ENCODE peak calls at places on chromosomes 1 and 21, in four cellular contexts. One of them, this sample, is unnamed.

GRCh38 chr1:26225033-26225831 is 8.8 kb upstream of the CEP85 start:
- DNase-seq in astrocyte of the spinal cord: peak
- DNase-seq in cardiac fibroblast: peak
- DNase-seq in fibroblast of the aortic adventitia: peak
- DNase-seq in this sample: no peak

GRCh38 chr21:34770581-34770980 is 101.8 kb downstream of the CLIC6 start:
- DNase-seq in astrocyte of the spinal cord: no peak
- DNase-seq in fibroblast of the aortic adventitia: peak
- DNase-seq in cardiac fibroblast: peak
- DNase-seq in this sample: peak

GRCh38 chr1:9573723-9574122 is 15.0 kb upstream of the TMEM201 start:
- DNase-seq in astrocyte of the spinal cord: peak
- DNase-seq in cardiac fibroblast: peak
- DNase-seq in fibroblast of the aortic adventitia: peak
- DNase-seq in this sample: peak

GRCh38 chr1:159338018-159338417 is 35.9 kb downstream of the FCER1A start:
- DNase-seq in fibroblast of the aortic adventitia: no peak
- DNase-seq in cardiac fibroblast: no peak
- DNase-seq in astrocyte of the spinal cord: no peak
- DNase-seq in this sample: no peak

GRCh38 chr1:61202854-61203603 is 120.7 kb downstream of the NFIA start:
- DNase-seq in fibroblast of the aortic adventitia: peak
- DNase-seq in astrocyte of the spinal cord: no peak
- DNase-seq in cardiac fibroblast: no peak
- DNase-seq in this sample: peak

GRCh38 chr1:51736702-51737101 is 119.8 kb downstream of the OSBPL9 start:
- DNase-seq in astrocyte of the spinal cord: peak
- DNase-seq in fibroblast of the aortic adventitia: peak
- DNase-seq in cardiac fibroblast: peak
- DNase-seq in this sample: peak

GRCh38 chr21:32886339-32886738 is 114.8 kb upstream of the PAXBP1 start:
- DNase-seq in fibroblast of the aortic adventitia: peak
- DNase-seq in astrocyte of the spinal cord: no peak
- DNase-seq in cardiac fibroblast: no peak
- DNase-seq in this sample: no peak

GRCh38 chr1:244296010-244296409 is 155.7 kb downstream of the ADSS2 start:
- DNase-seq in cardiac fibroblast: no peak
- DNase-seq in astrocyte of the spinal cord: no peak
- DNase-seq in fibroblast of the aortic adventitia: no peak
- DNase-seq in this sample: no peak

GRCh38 chr1:19762175-19762779 is 37.4 kb downstream of the TMCO4 start:
- DNase-seq in fibroblast of the aortic adventitia: peak
- DNase-seq in cardiac fibroblast: peak
- DNase-seq in astrocyte of the spinal cord: no peak
- DNase-seq in this sample: no peak

GRCh38 chr1:171188388-171189266 is 3.5 kb downstream of the FMO2 start:
- DNase-seq in fibroblast of the aortic adventitia: peak
- DNase-seq in cardiac fibroblast: peak
- DNase-seq in astrocyte of the spinal cord: peak
- DNase-seq in this sample: peak

GRCh38 chr1:192861860-192862259 is 53.0 kb downstream of the RGS2 start:
- DNase-seq in cardiac fibroblast: no peak
- DNase-seq in astrocyte of the spinal cord: no peak
- DNase-seq in fibroblast of the aortic adventitia: no peak
- DNase-seq in this sample: no peak

GRCh38 chr1:197989058-197989457 is 71.9 kb downstream of the LHX9 start:
- DNase-seq in astrocyte of the spinal cord: no peak
- DNase-seq in fibroblast of the aortic adventitia: no peak
- DNase-seq in cardiac fibroblast: no peak
- DNase-seq in this sample: no peak

GRCh38 chr1:95311006-95311405 is 77.0 kb downstream of the RWDD3 start:
- DNase-seq in cardiac fibroblast: no peak
- DNase-seq in astrocyte of the spinal cord: no peak
- DNase-seq in fibroblast of the aortic adventitia: no peak
- DNase-seq in this sample: no peak

GRCh38 chr1:26045712-26046312 is at the start of gene SLC30A2:
- DNase-seq in astrocyte of the spinal cord: no peak
- DNase-seq in cardiac fibroblast: no peak
- DNase-seq in fibroblast of the aortic adventitia: no peak
- DNase-seq in this sample: no peak

GRCh38 chr1:177872563-177872900 is 97.3 kb downstream of the SEC16B start:
- DNase-seq in cardiac fibroblast: no peak
- DNase-seq in fibroblast of the aortic adventitia: no peak
- DNase-seq in astrocyte of the spinal cord: no peak
- DNase-seq in this sample: no peak

GRCh38 chr1:211639500-211640361 is 35.7 kb downstream of the NEK2 start:
- DNase-seq in fibroblast of the aortic adventitia: peak
- DNase-seq in cardiac fibroblast: peak
- DNase-seq in astrocyte of the spinal cord: peak
- DNase-seq in this sample: peak

GRCh38 chr1:88640060-88640459 is 44.0 kb upstream of the PKN2 start:
- DNase-seq in fibroblast of the aortic adventitia: no peak
- DNase-seq in astrocyte of the spinal cord: no peak
- DNase-seq in cardiac fibroblast: no peak
- DNase-seq in this sample: no peak

GRCh38 chr1:215923129-215923824 is 356.2 kb downstream of the KCTD3 start:
- DNase-seq in cardiac fibroblast: no peak
- DNase-seq in fibroblast of the aortic adventitia: no peak
- DNase-seq in astrocyte of the spinal cord: no peak
- DNase-seq in this sample: peak
- TF ChIP-seq CTCF in cardiac fibroblast: no peak
- TF ChIP-seq CTCF in fibroblast of the aortic adventitia: no peak
- TF ChIP-seq CTCF in astrocyte of the spinal cord: no peak
- TF ChIP-seq CTCF in this sample: no peak

GRCh38 chr1:179586107-179586823 is 5.4 kb upstream of the TDRD5 start:
- DNase-seq in cardiac fibroblast: peak
- DNase-seq in astrocyte of the spinal cord: peak
- DNase-seq in fibroblast of the aortic adventitia: peak
- DNase-seq in this sample: peak
- H3K4me3 ChIP-seq in cardiac fibroblast: peak
- H3K4me3 ChIP-seq in astrocyte of the spinal cord: peak
- H3K4me3 ChIP-seq in fibroblast of the aortic adventitia: peak
- H3K4me3 ChIP-seq in this sample: no peak

DNA sequence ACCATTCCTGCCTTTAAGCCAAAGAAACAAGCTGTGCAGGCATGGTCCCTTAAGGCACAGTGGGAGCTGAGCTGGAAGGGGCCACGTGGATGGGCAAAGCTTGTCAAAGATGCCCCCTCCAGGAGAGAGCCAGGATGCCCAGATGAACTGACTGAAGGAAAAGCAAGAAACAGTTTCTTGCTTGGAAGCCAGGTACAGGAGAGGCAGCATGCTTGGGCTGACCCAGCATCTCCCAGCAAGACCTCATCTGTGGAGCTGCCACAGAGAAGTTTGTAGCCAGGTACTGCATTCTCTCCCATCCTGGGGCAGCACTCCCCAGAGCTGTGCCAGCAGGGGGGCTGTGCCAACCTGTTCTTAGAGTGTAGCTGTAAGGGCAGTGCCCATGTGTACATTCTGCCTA is 1.3 kb upstream of the SLC50A1 start:
- DNase-seq in astrocyte of the spinal cord: no peak
- DNase-seq in cardiac fibroblast: no peak
- DNase-seq in fibroblast of the aortic adventitia: no peak
- DNase-seq in this sample: no peak
- TF ChIP-seq CTCF in astrocyte of the spinal cord: no peak
- TF ChIP-seq CTCF in cardiac fibroblast: no peak
- TF ChIP-seq CTCF in fibroblast of the aortic adventitia: no peak
- TF ChIP-seq CTCF in this sample: no peak

GRCh38 chr1:6245869-6246496 is 2.0 kb downstream of the HES3 start:
- DNase-seq in fibroblast of the aortic adventitia: no peak
- DNase-seq in cardiac fibroblast: no peak
- DNase-seq in astrocyte of the spinal cord: peak
- DNase-seq in this sample: no peak

GRCh38 chr1:6245086-6245868 is 1.3 kb downstream of the HES3 start:
- DNase-seq in cardiac fibroblast: peak
- DNase-seq in fibroblast of the aortic adventitia: peak
- DNase-seq in astrocyte of the spinal cord: peak
- DNase-seq in this sample: peak

GRCh38 chr1:6243053-6243834 is 735 bp upstream of the HES3 start:
- DNase-seq in cardiac fibroblast: no peak
- DNase-seq in astrocyte of the spinal cord: no peak
- DNase-seq in fibroblast of the aortic adventitia: no peak
- DNase-seq in this sample: no peak

GRCh38 chr1:6243993-6244392 is at the start of gene HES3:
- DNase-seq in cardiac fibroblast: no peak
- DNase-seq in fibroblast of the aortic adventitia: no peak
- DNase-seq in astrocyte of the spinal cord: no peak
- DNase-seq in this sample: no peak

GRCh38 chr1:6244401-6245054 is 549 bp downstream of the HES3 start:
- DNase-seq in cardiac fibroblast: no peak
- DNase-seq in fibroblast of the aortic adventitia: no peak
- DNase-seq in astrocyte of the spinal cord: no peak
- DNase-seq in this sample: no peak
- H3K4me3 ChIP-seq in cardiac fibroblast: no peak
- H3K4me3 ChIP-seq in fibroblast of the aortic adventitia: no peak
- H3K4me3 ChIP-seq in astrocyte of the spinal cord: no peak
- H3K4me3 ChIP-seq in this sample: no peak

GRCh38 chr1:6399294-6399693 is 5.7 kb upstream of the ACOT7 start:
- DNase-seq in fibroblast of the aortic adventitia: no peak
- DNase-seq in cardiac fibroblast: no peak
- DNase-seq in astrocyte of the spinal cord: no peak
- DNase-seq in this sample: no peak

GRCh38 chr1:6397844-6398243 is 4.3 kb upstream of the ACOT7 start:
- DNase-seq in cardiac fibroblast: no peak
- DNase-seq in astrocyte of the spinal cord: no peak
- DNase-seq in fibroblast of the aortic adventitia: no peak
- DNase-seq in this sample: no peak

GRCh38 chr1:6393400-6394187 is at the start of gene ACOT7:
- DNase-seq in cardiac fibroblast: peak
- DNase-seq in fibroblast of the aortic adventitia: peak
- DNase-seq in astrocyte of the spinal cord: peak
- DNase-seq in this sample: peak

GRCh38 chr1:6392880-6393399 is 627 bp downstream of the ACOT7 start:
- DNase-seq in cardiac fibroblast: no peak
- DNase-seq in fibroblast of the aortic adventitia: no peak
- DNase-seq in astrocyte of the spinal cord: no peak
- DNase-seq in this sample: no peak

GRCh38 chr1:6396998-6397397 is 3.4 kb upstream of the ACOT7 start:
- DNase-seq in fibroblast of the aortic adventitia: no peak
- DNase-seq in astrocyte of the spinal cord: no peak
- DNase-seq in cardiac fibroblast: no peak
- DNase-seq in this sample: no peak
- TF ChIP-seq CTCF in fibroblast of the aortic adventitia: no peak
- TF ChIP-seq CTCF in astrocyte of the spinal cord: no peak
- TF ChIP-seq CTCF in cardiac fibroblast: peak
- TF ChIP-seq CTCF in this sample: no peak

GRCh38 chr1:111197598-111198289 is 2.7 kb downstream of the DENND2D start:
- DNase-seq in cardiac fibroblast: peak
- DNase-seq in fibroblast of the aortic adventitia: no peak
- DNase-seq in astrocyte of the spinal cord: no peak
- DNase-seq in this sample: peak
- H3K4me3 ChIP-seq in cardiac fibroblast: no peak
- H3K4me3 ChIP-seq in fibroblast of the aortic adventitia: no peak
- H3K4me3 ChIP-seq in astrocyte of the spinal cord: no peak
- H3K4me3 ChIP-seq in this sample: no peak

GRCh38 chr1:234970371-234970730 is 158.3 kb downstream of the TOMM20 start:
- DNase-seq in cardiac fibroblast: peak
- DNase-seq in astrocyte of the spinal cord: peak
- DNase-seq in fibroblast of the aortic adventitia: peak
- DNase-seq in this sample: no peak
- TF ChIP-seq CTCF in cardiac fibroblast: no peak
- TF ChIP-seq CTCF in astrocyte of the spinal cord: no peak
- TF ChIP-seq CTCF in fibroblast of the aortic adventitia: no peak
- TF ChIP-seq CTCF in this sample: no peak